ENCODE peak calls at places on chromosomes 3 and 15, in nine cellular contexts. Q, D, U, A, B, E, G, V and M are unnamed samples.

GRCh38 chr15:92904832-92905640 is 4.9 kb downstream of the CHD2 start:
- DNase-seq in A (no peak), B (no peak), D (no peak), G (no peak), E (no peak), V (no peak), Q (no peak), U (peak), M (no peak)

GRCh38 chr3:189143321-189143720 is 28.4 kb upstream of the TPRG1 start:
- DNase-seq in U (no peak), E (peak), B (no peak), D (no peak), V (peak), Q (no peak), A (no peak), G (no peak), M (no peak)

GRCh38 chr15:63870403-63871209 is 36.9 kb upstream of the HERC1 start:
- DNase-seq in D (peak), G (no peak), A (peak), E (peak), Q (no peak), U (peak), V (peak), B (no peak), M (no peak)

GRCh38 chr15:72824781-72825180 is 41.2 kb upstream of the ADPGK start:
- DNase-seq in V (no peak), U (no peak), D (no peak), A (no peak), B (no peak), G (no peak), Q (no peak), E (no peak), M (no peak)

GRCh38 chr3:11379238-11379823 is 107.1 kb downstream of the ATG7 start:
- DNase-seq in E (peak), V (peak), U (peak), G (peak), Q (no peak), B (peak), D (no peak), A (peak), M (peak)

GRCh38 chr3:143002083-143002712 is 828 bp downstream of the U2SURP start:
- DNase-seq in E (peak), Q (no peak), B (peak), A (peak), G (no peak), D (peak), U (peak), V (peak), M (no peak)

GRCh38 chr15:68553594-68553993 is 25.2 kb upstream of the CORO2B start:
- DNase-seq in U (no peak), A (no peak), D (no peak), B (no peak), V (no peak), Q (no peak), G (no peak), E (no peak), M (no peak)

GRCh38 chr3:8589880-8590556 is 54.6 kb downstream of the SSUH2 start:
- DNase-seq in G (no peak), B (no peak), Q (no peak), D (no peak), V (peak), U (no peak), E (peak), A (peak), M (no peak)

GRCh38 chr3:30548605-30549004 is 57.8 kb upstream of the TGFBR2 start:
- DNase-seq in G (peak), B (peak), E (peak), U (no peak), Q (no peak), A (no peak), V (no peak), D (peak), M (no peak)

GRCh38 chr15:31801152-31801551 is 229.2 kb upstream of the CHRNA7 start:
- DNase-seq in B (no peak), Q (no peak), D (no peak), G (no peak), A (no peak), E (no peak), U (no peak), V (peak), M (no peak)

GRCh38 chr3:140128217-140129137 is 193.5 kb downstream of the CLSTN2 start:
- DNase-seq in A (peak), B (peak), E (peak), V (peak), G (peak), U (peak), D (peak), Q (no peak), M (no peak)

GRCh38 chr3:45890405-45890804 is 4.1 kb downstream of the CCR9 start:
- DNase-seq in U (no peak), G (no peak), D (no peak), V (peak), B (no peak), Q (no peak), A (no peak), E (no peak), M (no peak)

GRCh38 chr3:177465243-177465642 is 268.0 kb upstream of the TBL1XR1 start:
- DNase-seq in V (no peak), A (no peak), B (no peak), E (no peak), G (no peak), D (no peak), Q (no peak), U (no peak), M (no peak)

GRCh38 chr3:155853214-155854146 is 747 bp downstream of the SLC33A1 start:
- DNase-seq in A (peak), G (peak), D (peak), B (peak), V (peak), Q (peak), E (no peak), U (peak), M (no peak)

GRCh38 chr3:38805004-38805403 is 11.0 kb downstream of the SCN10A start:
- DNase-seq in E (no peak), Q (no peak), A (no peak), G (no peak), V (no peak), D (no peak), B (no peak), U (no peak), M (no peak)

GRCh38 chr15:81506071-81506470 is 132.1 kb upstream of the TMC3 start:
- DNase-seq in V (no peak), D (no peak), E (no peak), A (no peak), U (no peak), Q (no peak), G (no peak), B (no peak), M (no peak)

GRCh38 chr3:126618021-126618420 is 36.9 kb downstream of the TXNRD3 start:
- DNase-seq in E (peak), A (peak), G (no peak), Q (no peak), V (peak), B (no peak), U (no peak), D (no peak), M (no peak)

GRCh38 chr15:51224428-51224827 is 114.0 kb downstream of the CYP19A1 start:
- DNase-seq in V (peak), Q (no peak), G (no peak), D (no peak), E (peak), B (no peak), U (no peak), A (peak), M (no peak)

GRCh38 chr3:16309558-16309957 is 44.5 kb downstream of the OXNAD1 start:
- DNase-seq in V (peak), Q (no peak), G (no peak), A (peak), E (peak), U (peak), B (peak), D (no peak), M (no peak)

GRCh38 chr3:19543212-19543841 is 390.7 kb downstream of the EFHB start:
- DNase-seq in D (peak), E (no peak), A (peak), Q (no peak), U (peak), V (no peak), G (no peak), B (no peak), M (peak)

GRCh38 chr15:44286814-44287555 is 1.5 kb upstream of the GOLM2 start:
- DNase-seq in G (no peak), U (peak), B (no peak), D (no peak), V (peak), Q (no peak), A (peak), E (peak), M (no peak)

GRCh38 chr15:51796777-51797474 is 32.5 kb upstream of the TMOD3 start:
- DNase-seq in B (no peak), A (no peak), G (no peak), D (no peak), E (peak), V (peak), U (no peak), Q (no peak), M (no peak)

GRCh38 chr3:69869021-69869420 is 129.8 kb downstream of the MITF start:
- DNase-seq in B (no peak), A (no peak), V (no peak), E (no peak), G (no peak), Q (no peak), D (no peak), U (no peak), M (no peak)

GRCh38 chr3:155323063-155323666 is 29.7 kb upstream of the STRIT1 start:
- DNase-seq in G (peak), B (peak), V (peak), E (peak), U (peak), A (peak), D (peak), Q (no peak), M (peak)

GRCh38 chr3:159732172-159733111 is 256.2 kb upstream of the IL12A start:
- DNase-seq in A (peak), D (peak), B (no peak), E (peak), Q (no peak), V (peak), U (peak), G (no peak), M (no peak)

GRCh38 chr3:19811689-19812088 is 122.3 kb downstream of the EFHB start:
- DNase-seq in V (no peak), A (no peak), U (no peak), D (no peak), E (no peak), Q (no peak), B (no peak), G (no peak), M (no peak)

GRCh38 chr15:69926011-69926410 is 171.7 kb downstream of the TLE3 start:
- DNase-seq in V (peak), G (no peak), E (peak), Q (no peak), B (no peak), U (no peak), D (no peak), A (peak), M (no peak)

GRCh38 chr15:72117448-72117697 is 577 bp downstream of the MYO9A start:
- DNase-seq in U (peak), A (peak), B (peak), Q (no peak), E (peak), D (peak), G (no peak), V (peak), M (peak)

GRCh38 chr15:90000175-90000923 is 775 bp upstream of the ZNF710 start:
- DNase-seq in B (no peak), D (no peak), V (peak), G (peak), Q (no peak), A (peak), E (peak), U (no peak), M (no peak)

GRCh38 chr3:36124118-36124796 is 256.0 kb upstream of the STAC start:
- DNase-seq in D (peak), A (peak), G (peak), U (peak), Q (no peak), V (peak), E (peak), B (no peak), M (no peak)

GRCh38 chr15:40941528-40942336 is 11.5 kb upstream of the CHAC1 start:
- DNase-seq in D (peak), V (peak), E (peak), Q (no peak), U (peak), G (peak), A (peak), B (peak), M (peak)